ENCODE peak calls at places on chromosomes 16 and 17, in eight cellular contexts. G, V, Q, N, W, J, T and C are unnamed samples.

GRCh38 chr17:71709271-71709670 is 411.5 kb upstream of the SOX9 start:
- DNase-seq in G (no peak), V (no peak), Q (no peak), N (no peak), W (no peak), J (no peak), T (no peak), C (no peak)

GRCh38 chr17:2354311-2354710 is 17.0 kb downstream of the SGSM2 start:
- DNase-seq in G (no peak), V (no peak), Q (no peak), N (no peak), W (no peak), J (no peak), T (no peak), C (no peak)

GRCh38 chr17:8117367-8117979 is 841 bp downstream of the ALOXE3 start:
- DNase-seq in G (no peak), V (peak), Q (no peak), N (peak), W (no peak), J (no peak), T (no peak), C (no peak)

GRCh38 chr16:47045023-47045422 is 71.5 kb upstream of the DNAJA2 start:
- DNase-seq in G (no peak), V (no peak), Q (no peak), N (no peak), W (no peak), J (peak), T (no peak), C (no peak)

GRCh38 chr16:1315081-1316032 is 5.9 kb downstream of the UBE2I start:
- DNase-seq in G (no peak), V (peak), Q (no peak), N (peak), W (no peak), J (no peak), T (no peak), C (no peak)

GRCh38 chr16:72985148-72985882 is 62.6 kb downstream of the ZFHX3 start:
- DNase-seq in G (no peak), V (no peak), Q (no peak), N (peak), W (peak), J (no peak), T (no peak), C (no peak)

GRCh38 chr17:5530265-5530782 is 44.0 kb downstream of the MIS12 start:
- DNase-seq in G (no peak), V (no peak), Q (no peak), N (no peak), W (peak), J (no peak), T (no peak), C (no peak)

GRCh38 chr16:31099860-31100638 is 5.5 kb upstream of the VKORC1 start:
- DNase-seq in G (no peak), V (no peak), Q (no peak), N (no peak), W (no peak), J (no peak), T (no peak), C (no peak)

GRCh38 chr16:711548-712320 is 3.2 kb upstream of the METRN start:
- DNase-seq in G (peak), V (no peak), Q (no peak), N (peak), W (peak), J (peak), T (peak), C (no peak)

GRCh38 chr17:71959129-71959528 is 161.7 kb upstream of the SOX9 start:
- DNase-seq in G (no peak), V (no peak), Q (peak), N (no peak), W (no peak), J (no peak), T (no peak), C (no peak)

GRCh38 chr16:23908790-23909189 is 73.0 kb downstream of the PRKCB start:
- DNase-seq in G (no peak), V (no peak), Q (no peak), N (no peak), W (no peak), J (no peak), T (no peak), C (no peak)
- H3K27ac ChIP-seq in G (no peak), V (no peak), Q (no peak), N (no peak), W (peak), J (no peak), T (no peak), C (no peak)

DNA sequence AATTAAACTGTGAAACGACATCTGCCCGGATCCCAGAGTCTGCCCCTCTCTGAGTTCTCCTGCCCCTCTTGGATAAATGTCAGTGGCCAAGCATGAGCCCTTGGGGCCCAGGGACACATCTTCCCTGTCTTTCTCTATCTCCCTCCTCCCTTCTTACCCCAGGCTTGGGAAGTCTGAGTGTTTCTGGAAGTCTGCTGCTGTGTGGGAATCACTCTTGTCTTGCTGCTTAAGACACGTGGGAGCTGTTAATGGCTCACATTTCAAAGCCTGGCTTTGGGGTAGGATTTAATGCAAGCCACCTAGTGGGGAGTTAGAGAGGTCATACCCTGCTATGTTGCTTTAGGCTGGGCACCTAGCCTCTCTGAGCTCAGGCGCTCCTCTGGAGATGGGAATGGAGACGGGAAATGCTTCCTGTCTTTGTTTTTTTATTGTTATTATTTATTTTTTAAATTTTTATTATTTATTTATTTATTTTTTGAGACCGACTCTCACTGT is 218.5 kb upstream of the CIBAR2 start:
- DNase-seq in G (no peak), V (no peak), Q (peak), N (no peak), W (no peak), J (no peak), T (peak), C (no peak)
- H3K27ac ChIP-seq in G (no peak), V (no peak), Q (peak), N (no peak), W (no peak), J (no peak), T (no peak), C (no peak)

GRCh38 chr17:34126965-34127364 is 128.1 kb upstream of the CCL2 start:
- DNase-seq in G (no peak), V (no peak), Q (no peak), N (no peak), W (no peak), J (no peak), T (no peak), C (no peak)

GRCh38 chr17:34135841-34136240 is 119.2 kb upstream of the CCL2 start:
- DNase-seq in G (no peak), V (no peak), Q (no peak), N (no peak), W (no peak), J (no peak), T (no peak), C (no peak)

GRCh38 chr17:34126496-34126895 is 128.6 kb upstream of the CCL2 start:
- DNase-seq in G (no peak), V (no peak), Q (no peak), N (no peak), W (no peak), J (no peak), T (no peak), C (no peak)

GRCh38 chr17:34133350-34133749 is 121.7 kb upstream of the CCL2 start:
- DNase-seq in G (no peak), V (no peak), Q (no peak), N (peak), W (no peak), J (no peak), T (peak), C (no peak)

GRCh38 chr17:34131386-34131785 is 123.7 kb upstream of the CCL2 start:
- DNase-seq in G (no peak), V (no peak), Q (no peak), N (no peak), W (no peak), J (no peak), T (no peak), C (no peak)
- H3K27ac ChIP-seq in G (no peak), V (no peak), Q (no peak), N (no peak), W (no peak), J (no peak), T (no peak), C (no peak)

GRCh38 chr17:67440311-67441051 is 63.4 kb downstream of the PITPNC1 start:
- DNase-seq in G (no peak), V (no peak), Q (no peak), N (no peak), W (no peak), J (no peak), T (no peak), C (no peak)

GRCh38 chr17:67439269-67439668 is 62.2 kb downstream of the PITPNC1 start:
- DNase-seq in G (no peak), V (no peak), Q (no peak), N (no peak), W (no peak), J (no peak), T (no peak), C (no peak)

GRCh38 chr17:67438669-67439068 is 61.6 kb downstream of the PITPNC1 start:
- DNase-seq in G (no peak), V (no peak), Q (no peak), N (no peak), W (no peak), J (no peak), T (no peak), C (no peak)

GRCh38 chr17:67442787-67443624 is 65.9 kb downstream of the PITPNC1 start:
- DNase-seq in G (no peak), V (no peak), Q (no peak), N (peak), W (no peak), J (no peak), T (no peak), C (no peak)

GRCh38 chr17:67441052-67441738 is 64.1 kb downstream of the PITPNC1 start:
- DNase-seq in G (peak), V (no peak), Q (peak), N (no peak), W (no peak), J (no peak), T (no peak), C (no peak)
- H3K27ac ChIP-seq in G (peak), V (peak), Q (peak), N (peak), W (peak), J (no peak), T (peak), C (no peak)

GRCh38 chr17:45431531-45432404 is 902 bp downstream of the ARHGAP27 start:
- DNase-seq in G (peak), V (peak), Q (peak), N (peak), W (no peak), J (no peak), T (peak), C (peak)

GRCh38 chr17:45433136-45433535 is 466 bp upstream of the ARHGAP27 start:
- DNase-seq in G (no peak), V (peak), Q (no peak), N (no peak), W (no peak), J (no peak), T (no peak), C (no peak)

GRCh38 chr17:45430006-45430737 is 2.5 kb downstream of the ARHGAP27 start:
- DNase-seq in G (no peak), V (no peak), Q (no peak), N (peak), W (no peak), J (no peak), T (no peak), C (no peak)

GRCh38 chr17:45430738-45431530 is 1.7 kb downstream of the ARHGAP27 start:
- DNase-seq in G (no peak), V (peak), Q (no peak), N (no peak), W (no peak), J (no peak), T (peak), C (peak)

DNA sequence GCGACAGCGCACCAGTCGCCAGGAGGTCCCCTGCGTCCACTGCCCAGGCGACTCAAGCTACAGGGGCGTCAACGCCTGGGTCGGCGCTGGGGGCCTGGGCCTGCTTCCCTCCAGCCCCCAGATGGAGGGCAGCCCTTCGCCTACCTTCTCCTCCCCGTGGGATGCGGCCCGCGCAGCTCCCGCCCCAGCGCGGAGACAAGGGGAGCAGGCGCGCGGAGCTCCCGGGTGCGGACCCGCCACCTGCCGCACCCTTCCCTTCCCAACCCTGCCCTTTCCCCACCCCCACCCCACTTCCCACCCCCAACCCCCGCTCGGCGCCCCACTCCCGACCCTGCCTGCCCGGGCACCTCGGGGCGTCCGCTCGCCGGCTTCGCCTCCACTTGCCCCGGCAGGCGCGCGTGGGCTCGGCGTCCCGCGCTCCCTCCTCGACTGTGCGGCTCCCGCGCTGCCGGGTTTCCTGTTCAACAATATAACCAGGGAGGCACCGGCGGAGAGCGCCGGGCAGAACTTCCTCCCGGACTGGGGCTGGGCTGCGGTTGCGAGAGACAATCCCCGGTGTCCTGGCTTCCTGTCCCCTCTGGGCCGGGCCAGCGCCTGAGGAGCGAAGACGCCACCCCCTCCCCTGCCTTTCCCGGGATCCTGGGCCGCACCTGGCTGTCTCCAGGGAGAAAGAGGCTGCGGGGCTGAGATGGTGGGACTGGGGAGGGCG is at the start of gene ARHGAP27:
- DNase-seq in G (no peak), V (peak), Q (no peak), N (peak), W (peak), J (no peak), T (no peak), C (peak)
- H3K27ac ChIP-seq in G (no peak), V (peak), Q (peak), N (peak), W (peak), J (no peak), T (peak), C (peak)

GRCh38 chr17:33671493-33671892 is 378.4 kb upstream of the ASIC2 start:
- DNase-seq in G (no peak), V (no peak), Q (no peak), N (no peak), W (no peak), J (no peak), T (no peak), C (no peak)

GRCh38 chr17:33664116-33664840 is 371.2 kb upstream of the ASIC2 start:
- DNase-seq in G (no peak), V (no peak), Q (no peak), N (no peak), W (no peak), J (no peak), T (no peak), C (no peak)

GRCh38 chr17:33667052-33667509 is 374.0 kb upstream of the ASIC2 start:
- DNase-seq in G (peak), V (no peak), Q (no peak), N (no peak), W (no peak), J (no peak), T (no peak), C (no peak)

GRCh38 chr17:33667671-33668070 is 374.6 kb upstream of the ASIC2 start:
- DNase-seq in G (no peak), V (no peak), Q (no peak), N (peak), W (no peak), J (no peak), T (no peak), C (no peak)

GRCh38 chr17:33668516-33668915 is 375.4 kb upstream of the ASIC2 start:
- DNase-seq in G (no peak), V (no peak), Q (no peak), N (no peak), W (no peak), J (no peak), T (no peak), C (no peak)
- H3K27ac ChIP-seq in G (no peak), V (no peak), Q (no peak), N (no peak), W (no peak), J (no peak), T (no peak), C (no peak)